ENCODE peak calls at places on chromosomes 7 and 10, in six cellular contexts. L is GM19239; Y is HFF-Myc; I is AG08396; W is NCI-H1930; H is CD4-positive, alpha-beta memory T cell. D is an unnamed sample.

GRCh38 chr7:66503036-66503370 is 125.7 kb upstream of the KCTD7 start:
- DNase-seq in L (no peak), Y (no peak), I (no peak), W (no peak), H (no peak), D (no peak)

GRCh38 chr7:30207376-30207775 is 72.6 kb downstream of the MTURN start:
- DNase-seq in L (no peak), Y (no peak), I (no peak), W (no peak), H (no peak), D (no peak)

GRCh38 chr7:100865372-100865911 is 1.7 kb upstream of the TRIP6 start:
- DNase-seq in L (no peak), Y (no peak), I (no peak), W (no peak), H (no peak), D (no peak)

GRCh38 chr7:82742163-82742562 is 298.6 kb upstream of the CACNA2D1 start:
- DNase-seq in L (no peak), Y (no peak), I (no peak), W (no peak), H (no peak), D (no peak)

GRCh38 chr7:149209518-149210269 is 14.3 kb downstream of the ZNF282 start:
- DNase-seq in L (peak; percentile 57), Y (peak; percentile 17), I (peak; percentile 75), W (no peak), H (peak; percentile 51), D (no peak)

GRCh38 chr10:92844746-92845145 is 3.6 kb upstream of the EXOC6 start:
- DNase-seq in L (no peak), Y (no peak), I (no peak), W (no peak), H (no peak), D (no peak)

GRCh38 chr10:78211476-78212110 is 177.9 kb downstream of the RPS24 start:
- DNase-seq in L (no peak), Y (no peak), I (peak; percentile 52), W (no peak), H (no peak), D (no peak)

GRCh38 chr7:9029671-9030070 is 596.3 kb downstream of the NXPH1 start:
- DNase-seq in L (no peak), Y (no peak), I (no peak), W (peak; percentile 73), H (no peak), D (no peak)

GRCh38 chr10:133422821-133423771 is 1.3 kb downstream of the SPRN start:
- DNase-seq in L (peak; percentile 38), Y (no peak), I (peak; percentile 56), W (no peak), H (no peak), D (no peak)

GRCh38 chr10:26454891-26455290 is 16.8 kb downstream of the APBB1IP start:
- DNase-seq in L (no peak), Y (no peak), I (no peak), W (no peak), H (no peak), D (no peak)

GRCh38 chr7:79453558-79454324 is at the start of gene MAGI2:
- DNase-seq in L (no peak), Y (no peak), I (peak; percentile 80), W (peak; percentile 10), H (no peak), D (peak; percentile 82)

GRCh38 chr7:113161050-113161449 is 42.7 kb upstream of the SMIM30 start:
- DNase-seq in L (no peak), Y (no peak), I (no peak), W (no peak), H (no peak), D (no peak)

GRCh38 chr10:101453791-101454718 is 100.1 kb downstream of the BTRC start:
- DNase-seq in L (no peak), Y (peak; percentile 12), I (no peak), W (no peak), H (peak; percentile 2), D (no peak)

GRCh38 chr10:6469661-6470060 is 110.4 kb downstream of the PRKCQ start:
- DNase-seq in L (no peak), Y (no peak), I (no peak), W (no peak), H (no peak), D (no peak)

GRCh38 chr10:5560844-5561703 is 36.3 kb downstream of the CALML3 start:
- DNase-seq in L (no peak), Y (no peak), I (no peak), W (no peak), H (no peak), D (no peak)

GRCh38 chr10:27998178-27998953 is 513 bp downstream of the ODAD2 start:
- DNase-seq in L (no peak), Y (no peak), I (peak; percentile 35), W (no peak), H (peak; percentile 1), D (no peak)

GRCh38 chr7:43954524-43955228 is 28.4 kb downstream of the UBE2D4 start:
- DNase-seq in L (peak; percentile 31), Y (peak; percentile 37), I (peak; percentile 74), W (peak; percentile 26), H (no peak), D (peak; percentile 8)

GRCh38 chr10:19832624-19833507 is 16.6 kb downstream of the PLXDC2 start:
- DNase-seq in L (no peak), Y (no peak), I (no peak), W (no peak), H (no peak), D (no peak)

GRCh38 chr10:114638874-114639625 is 19.0 kb downstream of the ABLIM1 start:
- DNase-seq in L (no peak), Y (peak; percentile 35), I (peak; percentile 56), W (no peak), H (no peak), D (peak; percentile 75)

GRCh38 chr7:11817111-11817710 is 14.8 kb downstream of the THSD7A start:
- DNase-seq in L (no peak), Y (no peak), I (no peak), W (no peak), H (no peak), D (no peak)

GRCh38 chr10:5551531-5552375 is 27.0 kb downstream of the CALML3 start:
- DNase-seq in L (no peak), Y (no peak), I (no peak), W (no peak), H (no peak), D (no peak)

GRCh38 chr10:44756235-44756634 is 154.9 kb upstream of the TMEM72 start:
- DNase-seq in L (no peak), Y (no peak), I (no peak), W (no peak), H (no peak), D (no peak)

GRCh38 chr10:74164641-74165529 is 13.9 kb downstream of the ADK start:
- DNase-seq in L (no peak), Y (no peak), I (no peak), W (no peak), H (no peak), D (no peak)

GRCh38 chr10:51683031-51683830 is 16.2 kb downstream of the CSTF2T start:
- DNase-seq in L (no peak), Y (no peak), I (no peak), W (no peak), H (no peak), D (peak; percentile 64)

GRCh38 chr10:17249820-17250219 is 21.8 kb downstream of the VIM start:
- DNase-seq in L (no peak), Y (no peak), I (no peak), W (no peak), H (peak; percentile 22), D (no peak)

GRCh38 chr10:124290095-124290795 is 128.5 kb downstream of the OAT start:
- DNase-seq in L (peak; percentile 28), Y (peak; percentile 85), I (no peak), W (no peak), H (no peak), D (peak; percentile 15)